ENCODE peak calls at places on chromosomes 12 and 14, in ten cellular contexts. Q is NCI-H1436, N is foreskin melanocyte, L is H54, W is tibial artery, D is AG09309, P is glutamatergic neuron, U is AG08395, O is nephron progenitor cell, T is ELR. K is an unnamed sample.

GRCh38 chr12:76018672-76019071 is 12.9 kb downstream of the PHLDA1 start:
- DNase-seq in Q (no peak), N (no peak), L (no peak), W (no peak), D (no peak), P (no peak), U (no peak), O (no peak), T (no peak), K (peak)

GRCh38 chr12:42705863-42706262 is 116.3 kb upstream of the PRICKLE1 start:
- DNase-seq in Q (no peak), N (peak), L (peak), W (peak), D (peak), P (peak), U (peak), O (no peak), T (peak), K (no peak)

GRCh38 chr12:112182499-112182898 is 57.1 kb downstream of the TRAFD1 start:
- DNase-seq in Q (no peak), N (peak), L (no peak), W (no peak), D (no peak), P (no peak), U (no peak), O (no peak), T (no peak), K (no peak)

GRCh38 chr14:64965356-64966000 is 6.7 kb downstream of the RAB15 start:
- DNase-seq in Q (no peak), N (no peak), L (no peak), W (no peak), D (no peak), P (no peak), U (no peak), O (no peak), T (no peak), K (no peak)

GRCh38 chr14:60251877-60252276 is 2.9 kb downstream of the PPM1A start:
- DNase-seq in Q (no peak), N (no peak), L (no peak), W (no peak), D (no peak), P (no peak), U (no peak), O (no peak), T (no peak), K (no peak)

GRCh38 chr14:68817513-68818212 is 24.8 kb upstream of the ZFP36L1 start:
- DNase-seq in Q (no peak), N (no peak), L (no peak), W (no peak), D (no peak), P (no peak), U (no peak), O (no peak), T (no peak), K (no peak)

GRCh38 chr12:106170285-106170684 is 31.5 kb upstream of the NUAK1 start:
- DNase-seq in Q (no peak), N (no peak), L (no peak), W (no peak), D (peak), P (no peak), U (peak), O (no peak), T (peak), K (peak)

GRCh38 chr14:103546651-103547454 is 15.6 kb downstream of the BAG5 start:
- DNase-seq in Q (peak), N (no peak), L (peak), W (peak), D (no peak), P (peak), U (peak), O (peak), T (peak), K (peak)

K was measured in kidney tubule cell.